ENCODE peak calls at places on chromosomes 7 and 10, in four cellular contexts. R, N, J and M are unnamed samples.

GRCh38 chr10:3132036-3133025 is 40.3 kb downstream of the PITRM1 start:
- ATAC-seq in J (no peak), N (no peak), R (no peak), M (no peak)

GRCh38 chr7:127628445-127628844 is 10.5 kb upstream of the PAX4 start:
- ATAC-seq in J (no peak), R (no peak), N (no peak), M (no peak)

GRCh38 chr7:38655833-38656774 is 24.9 kb upstream of the AMPH start:
- ATAC-seq in N (no peak), J (no peak), R (no peak), M (no peak)

GRCh38 chr7:11701829-11702560 is 130.0 kb downstream of the THSD7A start:
- ATAC-seq in N (no peak), J (no peak), R (no peak), M (no peak)

GRCh38 chr7:50667338-50667737 is 102.1 kb upstream of the DDC start:
- ATAC-seq in R (no peak), N (peak), J (peak), M (no peak)

GRCh38 chr10:21925851-21926250 is 77.7 kb downstream of the DNAJC1 start:
- ATAC-seq in N (no peak), J (no peak), R (no peak), M (no peak)

GRCh38 chr10:59817806-59818205 is 64.6 kb upstream of the MRLN start:
- ATAC-seq in R (no peak), N (peak), J (no peak), M (no peak)

GRCh38 chr7:27994639-27995038 is 186.0 kb downstream of the JAZF1 start:
- ATAC-seq in N (peak), R (no peak), J (no peak), M (no peak)

GRCh38 chr10:130631139-130631864 is 495.1 kb downstream of the GLRX3 start:
- ATAC-seq in J (no peak), N (peak), R (no peak), M (no peak)

GRCh38 chr7:6385909-6386560 is 61.7 kb downstream of the DAGLB start:
- ATAC-seq in N (no peak), J (no peak), R (no peak), M (no peak)

GRCh38 chr10:95739046-95739445 is 16.9 kb upstream of the ENTPD1 start:
- ATAC-seq in R (no peak), J (no peak), N (no peak), M (no peak)

GRCh38 chr7:12945901-12946300 is 258.5 kb downstream of the ARL4A start:
- ATAC-seq in N (no peak), J (no peak), R (no peak), M (no peak)

GRCh38 chr10:124670849-124671248 is 73.3 kb downstream of the FAM53B start:
- ATAC-seq in N (no peak), J (peak), R (no peak), M (no peak)